ENCODE peak calls at places on chromosome 7, in four cellular contexts. One of them, this sample, is unnamed.

GRCh38 chr7:19560111-19560883 is 148.5 kb downstream of the POLR1F start:
- DNase-seq in K562: no peak
- DNase-seq in SK-N-SH: no peak
- DNase-seq in GM12878: no peak
- DNase-seq in this sample: no peak

GRCh38 chr7:106858618-106859532 is 6.2 kb upstream of the PIK3CG start:
- DNase-seq in GM12878: no peak
- DNase-seq in SK-N-SH: peak; percentile 61
- DNase-seq in K562: peak; percentile 88
- DNase-seq in this sample: no peak

GRCh38 chr7:131052285-131052942 is 275.3 kb upstream of the MKLN1 start:
- DNase-seq in K562: no peak
- DNase-seq in SK-N-SH: no peak
- DNase-seq in GM12878: no peak
- DNase-seq in this sample: no peak

GRCh38 chr7:70355591-70356323 is 757.5 kb downstream of the AUTS2 start:
- DNase-seq in SK-N-SH: no peak
- DNase-seq in K562: no peak
- DNase-seq in GM12878: no peak
- DNase-seq in this sample: no peak

GRCh38 chr7:154353385-154353784 is 301.2 kb downstream of the DPP6 start:
- DNase-seq in GM12878: no peak
- DNase-seq in SK-N-SH: peak; percentile 79
- DNase-seq in K562: no peak
- DNase-seq in this sample: no peak

GRCh38 chr7:151631149-151631967 is 111.7 kb upstream of the RHEB start:
- DNase-seq in K562: no peak
- DNase-seq in GM12878: peak; percentile 11
- DNase-seq in SK-N-SH: no peak
- DNase-seq in this sample: peak; percentile 47

GRCh38 chr7:124155400-124156022 is 122.6 kb upstream of the TMEM229A start:
- DNase-seq in SK-N-SH: peak; percentile 23
- DNase-seq in GM12878: no peak
- DNase-seq in K562: no peak
- DNase-seq in this sample: no peak

GRCh38 chr7:127751723-127752448 is 99.9 kb downstream of the SND1 start:
- DNase-seq in K562: no peak
- DNase-seq in SK-N-SH: no peak
- DNase-seq in GM12878: no peak
- DNase-seq in this sample: no peak

GRCh38 chr7:155780884-155781283 is 31.4 kb downstream of the SHH start:
- DNase-seq in SK-N-SH: no peak
- DNase-seq in K562: no peak
- DNase-seq in GM12878: no peak
- DNase-seq in this sample: no peak

GRCh38 chr7:1447551-1448244 is 11.6 kb downstream of the MICALL2 start:
- DNase-seq in GM12878: no peak
- DNase-seq in SK-N-SH: no peak
- DNase-seq in K562: no peak
- DNase-seq in this sample: no peak

GRCh38 chr7:155201325-155202087 is 96.2 kb upstream of the INSIG1 start:
- DNase-seq in GM12878: no peak
- DNase-seq in SK-N-SH: no peak
- DNase-seq in K562: no peak
- DNase-seq in this sample: no peak

GRCh38 chr7:135670179-135670578 is 7.9 kb downstream of the STMP1 start:
- DNase-seq in SK-N-SH: no peak
- DNase-seq in K562: no peak
- DNase-seq in GM12878: no peak
- DNase-seq in this sample: no peak

GRCh38 chr7:36607206-36607515 is 117.1 kb downstream of the AOAH start:
- DNase-seq in K562: no peak
- DNase-seq in SK-N-SH: no peak
- DNase-seq in GM12878: no peak
- DNase-seq in this sample: no peak

GRCh38 chr7:108307246-108307982 is 148.8 kb downstream of the NRCAM start:
- DNase-seq in K562: no peak
- DNase-seq in GM12878: no peak
- DNase-seq in SK-N-SH: peak; percentile 14
- DNase-seq in this sample: no peak

GRCh38 chr7:94912085-94912484 is 4.7 kb downstream of the PPP1R9A start:
- DNase-seq in K562: no peak
- DNase-seq in GM12878: no peak
- DNase-seq in SK-N-SH: no peak
- DNase-seq in this sample: no peak

DNA sequence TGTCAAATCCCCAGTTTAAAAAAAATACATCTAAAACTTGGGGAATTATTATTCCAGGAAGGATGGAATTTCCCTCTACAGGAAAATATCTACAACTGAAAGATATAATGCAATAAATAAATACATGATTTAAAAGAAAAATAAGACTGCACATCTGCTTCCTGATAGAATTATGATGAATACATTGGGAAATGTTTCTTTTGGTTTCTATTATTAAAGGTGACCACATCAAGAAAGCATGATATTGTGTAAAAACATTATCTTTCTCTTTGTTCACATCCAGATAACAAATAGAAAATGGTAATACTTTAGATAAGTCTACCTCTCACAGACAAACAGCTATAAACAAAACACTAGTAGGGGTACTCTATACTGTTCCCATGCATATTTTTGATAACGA is 19.2 kb downstream of the SEMA3D start:
- DNase-seq in K562: no peak
- DNase-seq in GM12878: no peak
- DNase-seq in SK-N-SH: no peak
- DNase-seq in this sample: no peak
- TF ChIP-seq USF2 in K562: no peak
- TF ChIP-seq USF2 in GM12878: no peak
- TF ChIP-seq USF2 in SK-N-SH: no peak
- TF ChIP-seq USF2 in this sample: no peak

DNA sequence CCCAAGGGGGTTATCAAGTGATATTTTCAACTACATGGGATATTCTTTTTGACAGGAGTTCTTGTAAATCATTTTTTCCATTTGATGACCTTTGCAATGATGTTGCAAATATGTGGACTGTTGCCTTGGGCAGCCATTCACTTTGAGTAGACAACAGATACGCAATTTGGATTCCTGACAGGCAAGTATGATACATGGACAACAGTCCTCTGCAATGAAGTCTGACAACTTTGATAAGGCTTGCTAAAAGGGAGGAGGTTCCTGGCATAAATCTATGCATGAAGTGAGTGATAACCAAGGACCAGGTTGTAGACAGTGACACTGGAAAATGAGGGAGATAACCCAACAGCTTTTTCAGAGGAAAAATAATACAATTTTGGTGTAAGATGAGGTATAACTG is 17.7 kb downstream of the LRRD1 start:
- DNase-seq in K562: no peak
- DNase-seq in GM12878: no peak
- DNase-seq in SK-N-SH: no peak
- DNase-seq in this sample: no peak
- TF ChIP-seq USF1 in K562: no peak
- TF ChIP-seq USF1 in GM12878: no peak
- TF ChIP-seq USF1 in SK-N-SH: no peak
- TF ChIP-seq USF1 in this sample: no peak

GRCh38 chr7:73618538-73618937 is 5.8 kb downstream of the MLXIPL start:
- DNase-seq in K562: peak; percentile 60
- DNase-seq in GM12878: no peak
- DNase-seq in SK-N-SH: no peak
- DNase-seq in this sample: no peak
- TF ChIP-seq USF2 in K562: no peak
- TF ChIP-seq USF2 in GM12878: no peak
- TF ChIP-seq USF2 in SK-N-SH: no peak
- TF ChIP-seq USF2 in this sample: no peak

GRCh38 chr7:128936798-128937197 is 929 bp upstream of the IRF5 start:
- DNase-seq in SK-N-SH: no peak
- DNase-seq in K562: no peak
- DNase-seq in GM12878: no peak
- DNase-seq in this sample: no peak

GRCh38 chr7:128938524-128939074 is 872 bp downstream of the IRF5 start:
- DNase-seq in GM12878: no peak
- DNase-seq in SK-N-SH: peak; percentile 70
- DNase-seq in K562: peak; percentile 62
- DNase-seq in this sample: no peak

GRCh38 chr7:128939075-128939860 is 1.5 kb downstream of the IRF5 start:
- DNase-seq in K562: no peak
- DNase-seq in SK-N-SH: peak; percentile 35
- DNase-seq in GM12878: peak; percentile 65
- DNase-seq in this sample: no peak

GRCh38 chr7:128937271-128937646 is 468 bp upstream of the IRF5 start:
- DNase-seq in SK-N-SH: no peak
- DNase-seq in K562: no peak
- DNase-seq in GM12878: no peak
- DNase-seq in this sample: no peak

GRCh38 chr7:128937647-128938523 is at the start of gene IRF5:
- DNase-seq in GM12878: no peak
- DNase-seq in SK-N-SH: peak; percentile 85
- DNase-seq in K562: no peak
- DNase-seq in this sample: peak; percentile 56
- TF ChIP-seq USF1 in GM12878: no peak
- TF ChIP-seq USF1 in SK-N-SH: no peak
- TF ChIP-seq USF1 in K562: no peak
- TF ChIP-seq USF1 in this sample: no peak

GRCh38 chr7:14389052-14389988 is 399.9 kb upstream of the ETV1 start:
- DNase-seq in GM12878: no peak
- DNase-seq in K562: no peak
- DNase-seq in SK-N-SH: no peak
- DNase-seq in this sample: no peak
- TF ChIP-seq USF2 in GM12878: no peak
- TF ChIP-seq USF2 in K562: no peak
- TF ChIP-seq USF2 in SK-N-SH: no peak
- TF ChIP-seq USF2 in this sample: no peak

This sample was measured in WTC11.